ENCODE peak calls at places on chromosomes 5 and 9, in eight cellular contexts. V is NCI-H2171 treated with DMSO at 0.1 percent for 48 hours; K is stimulated activated CD8-positive, alpha-beta memory T cell treated with anti-CD3 and anti-CD28 coated beads, Interleukin-15, amount 100 ng/mL, for 1 hour; A is NAMALWA; O is germinal center; W is Calu3; M is activated B cell treated with CpG ODN at 0.5 μM for 24 hours; G is stimulated activated CD4-positive, alpha-beta T cell treated with anti-CD3 and anti-CD28 coated beads, Interleukin-1b, Interleukin-23, amount 100 ng/mL, for 1 hour. F is an unnamed sample.
A peak's percentile ranks its signal among the peaks of the same experiment; 100 is the strongest.

GRCh38 chr5:26622947-26623346 is 415.4 kb downstream of the CDH9 start:
- DNase-seq in V (no peak), K (no peak), A (no peak), O (no peak), W (no peak), M (no peak), G (no peak), F (no peak)

GRCh38 chr5:160968480-160968879 is 116.5 kb upstream of the ATP10B start:
- DNase-seq in V (no peak), K (no peak), A (no peak), O (no peak), W (no peak), M (no peak), G (no peak), F (no peak)

GRCh38 chr5:38807570-38808461 is 38.0 kb upstream of the OSMR start:
- DNase-seq in V (peak; percentile 67), K (no peak), A (no peak), O (no peak), W (no peak), M (no peak), G (no peak), F (no peak)

GRCh38 chr5:149210229-149210628 is 61.4 kb upstream of the AFAP1L1 start:
- DNase-seq in V (no peak), K (no peak), A (no peak), O (no peak), W (no peak), M (no peak), G (no peak), F (no peak)

GRCh38 chr9:111186021-111186420 is 144.0 kb downstream of the OR2K2 start:
- DNase-seq in V (no peak), K (no peak), A (no peak), O (no peak), W (no peak), M (no peak), G (no peak), F (no peak)

GRCh38 chr5:157471709-157472108 is 11.7 kb downstream of the NIPAL4 start:
- DNase-seq in V (no peak), K (no peak), A (peak; percentile 72), O (peak; percentile 52), W (peak; percentile 57), M (no peak), G (no peak), F (no peak)

GRCh38 chr5:174325441-174325840 is 279.9 kb downstream of the NSG2 start:
- DNase-seq in V (no peak), K (no peak), A (no peak), O (no peak), W (no peak), M (no peak), G (no peak), F (no peak)

GRCh38 chr5:139696894-139697658 is 48.9 kb downstream of the CXXC5 start:
- DNase-seq in V (no peak), K (no peak), A (no peak), O (no peak), W (peak; percentile 69), M (no peak), G (no peak), F (peak; percentile 75)

GRCh38 chr5:10460252-10460906 is 18.7 kb downstream of the ROPN1L start:
- DNase-seq in V (no peak), K (no peak), A (no peak), O (no peak), W (no peak), M (no peak), G (no peak), F (no peak)

GRCh38 chr5:99460701-99461100 is 531.9 kb upstream of the CHD1 start:
- DNase-seq in V (no peak), K (no peak), A (no peak), O (no peak), W (no peak), M (no peak), G (no peak), F (no peak)

GRCh38 chr5:77259479-77259878 is 49.0 kb downstream of the PDE8B start:
- DNase-seq in V (no peak), K (no peak), A (no peak), O (no peak), W (no peak), M (no peak), G (no peak), F (no peak)

GRCh38 chr9:128114326-128115186 is 13.0 kb downstream of the PTGES2 start:
- DNase-seq in V (no peak), K (no peak), A (no peak), O (no peak), W (no peak), M (no peak), G (no peak), F (no peak)

GRCh38 chr9:99167120-99167519 is 54.6 kb downstream of the ALG2 start:
- DNase-seq in V (no peak), K (no peak), A (no peak), O (no peak), W (no peak), M (no peak), G (no peak), F (no peak)

GRCh38 chr5:163649522-163649921 is 144.1 kb downstream of the MAT2B start:
- DNase-seq in V (peak; percentile 84), K (no peak), A (no peak), O (no peak), W (no peak), M (no peak), G (no peak), F (no peak)

GRCh38 chr5:144183254-144183889 is 12.7 kb downstream of the KCTD16 start:
- DNase-seq in V (peak; percentile 46), K (no peak), A (peak; percentile 58), O (no peak), W (no peak), M (no peak), G (no peak), F (no peak)

GRCh38 chr9:4147476-4148214 is 152.2 kb downstream of the GLIS3 start:
- DNase-seq in V (no peak), K (no peak), A (no peak), O (no peak), W (peak; percentile 29), M (no peak), G (no peak), F (no peak)

GRCh38 chr5:54644226-54644625 is 126.7 kb downstream of the SNX18 start:
- DNase-seq in V (no peak), K (no peak), A (no peak), O (no peak), W (peak; percentile 42), M (no peak), G (no peak), F (no peak)

GRCh38 chr9:20024159-20024571 is 235.3 kb upstream of the SLC24A2 start:
- DNase-seq in V (no peak), K (no peak), A (no peak), O (no peak), W (no peak), M (no peak), G (no peak), F (no peak)

GRCh38 chr5:140042551-140043507 is at the start of gene NRG2:
- DNase-seq in V (peak; percentile 64), K (peak; percentile 22), A (no peak), O (peak; percentile 80), W (peak; percentile 76), M (peak; percentile 54), G (no peak), F (peak; percentile 60)

GRCh38 chr9:97851450-97851883 is 1.6 kb upstream of the FOXE1 start:
- DNase-seq in V (no peak), K (no peak), A (no peak), O (no peak), W (no peak), M (no peak), G (no peak), F (no peak)

GRCh38 chr5:139422307-139422893 is 16.9 kb downstream of the DNAJC18 start:
- DNase-seq in V (peak; percentile 58), K (no peak), A (peak; percentile 89), O (peak; percentile 79), W (peak; percentile 59), M (no peak), G (peak; percentile 35), F (no peak)

GRCh38 chr5:95841914-95842812 is 19.6 kb upstream of the GLRX start:
- DNase-seq in V (no peak), K (no peak), A (no peak), O (no peak), W (no peak), M (no peak), G (no peak), F (no peak)

GRCh38 chr9:20477940-20478620 is 144.2 kb downstream of the MLLT3 start:
- DNase-seq in V (no peak), K (no peak), A (no peak), O (no peak), W (no peak), M (no peak), G (no peak), F (no peak)

GRCh38 chr5:149400304-149400703 is 21.2 kb upstream of the IL17B start:
- DNase-seq in V (no peak), K (no peak), A (no peak), O (no peak), W (no peak), M (no peak), G (no peak), F (no peak)

GRCh38 chr5:36613241-36613640 is 6.8 kb downstream of the SLC1A3 start:
- DNase-seq in V (no peak), K (no peak), A (no peak), O (no peak), W (peak; percentile 25), M (no peak), G (no peak), F (no peak)

GRCh38 chr5:6457592-6457991 is 8.9 kb downstream of the UBE2QL1 start:
- DNase-seq in V (no peak), K (no peak), A (no peak), O (no peak), W (no peak), M (no peak), G (no peak), F (no peak)

GRCh38 chr9:36008774-36009300 is 27.9 kb upstream of the RECK start:
- DNase-seq in V (peak; percentile 48), K (peak; percentile 44), A (peak; percentile 89), O (peak; percentile 86), W (peak; percentile 33), M (peak; percentile 20), G (peak; percentile 12), F (no peak)

GRCh38 chr5:170333161-170333909 is 35.8 kb upstream of the LCP2 start:
- DNase-seq in V (no peak), K (peak; percentile 42), A (no peak), O (no peak), W (no peak), M (no peak), G (peak; percentile 37), F (no peak)

GRCh38 chr9:15606667-15607472 is 54.0 kb downstream of the CCDC171 start:
- DNase-seq in V (peak; percentile 58), K (no peak), A (peak; percentile 77), O (peak; percentile 40), W (peak; percentile 11), M (no peak), G (no peak), F (no peak)

GRCh38 chr9:110028281-110029075 is 179.5 kb downstream of the C9orf152 start:
- DNase-seq in V (no peak), K (no peak), A (no peak), O (no peak), W (no peak), M (no peak), G (no peak), F (no peak)

GRCh38 chr5:112234000-112234399 is 185.1 kb downstream of the EPB41L4A start:
- DNase-seq in V (no peak), K (no peak), A (no peak), O (no peak), W (no peak), M (no peak), G (no peak), F (no peak)

GRCh38 chr5:111942214-111942613 is 185.2 kb upstream of the NREP start:
- DNase-seq in V (no peak), K (no peak), A (peak; percentile 81), O (no peak), W (no peak), M (no peak), G (no peak), F (no peak)

GRCh38 chr5:1366514-1366913 is 21.6 kb upstream of the CLPTM1L start:
- DNase-seq in V (no peak), K (no peak), A (peak; percentile 84), O (peak; percentile 84), W (no peak), M (no peak), G (no peak), F (no peak)

GRCh38 chr9:120375316-120375715 is 204.7 kb downstream of the CDK5RAP2 start:
- DNase-seq in V (no peak), K (no peak), A (no peak), O (no peak), W (no peak), M (no peak), G (no peak), F (no peak)

F was measured in GOT3.